ENCODE peak calls at places on chromosome 2, in eight cellular contexts. Y, F, L, R, I, W, G and U are unnamed samples.

GRCh38 chr2:27306657-27307544 is 1.3 kb downstream of the UCN start:
- DNase-seq in Y (peak), F (peak), L (no peak), R (no peak), I (no peak), W (no peak), G (no peak), U (no peak)

GRCh38 chr2:174929786-174930185 is 75.4 kb downstream of the CHN1 start:
- DNase-seq in Y (no peak), F (no peak), L (no peak), R (no peak), I (no peak), W (no peak), G (no peak), U (no peak)

GRCh38 chr2:3768960-3769765 is 65.8 kb downstream of the DCDC2C start:
- DNase-seq in Y (no peak), F (peak), L (no peak), R (no peak), I (no peak), W (peak), G (no peak), U (no peak)

GRCh38 chr2:202046577-202046976 is 12.9 kb downstream of the FZD7 start:
- DNase-seq in Y (no peak), F (no peak), L (no peak), R (no peak), I (no peak), W (no peak), G (no peak), U (no peak)

GRCh38 chr2:56981554-56981953 is 797.8 kb downstream of the CCDC85A start:
- DNase-seq in Y (no peak), F (no peak), L (no peak), R (no peak), I (no peak), W (no peak), G (no peak), U (no peak)

GRCh38 chr2:9214866-9215265 is 8.3 kb downstream of the ASAP2 start:
- DNase-seq in Y (no peak), F (no peak), L (no peak), R (no peak), I (no peak), W (no peak), G (no peak), U (no peak)

GRCh38 chr2:136235451-136236418 is 117.8 kb upstream of the CXCR4 start:
- DNase-seq in Y (no peak), F (no peak), L (no peak), R (peak), I (peak), W (no peak), G (no peak), U (peak)

GRCh38 chr2:60652822-60653315 is 99.4 kb upstream of the BCL11A start:
- DNase-seq in Y (no peak), F (no peak), L (no peak), R (no peak), I (no peak), W (no peak), G (no peak), U (no peak)

GRCh38 chr2:239459581-239459980 is 58.8 kb upstream of the HDAC4 start:
- DNase-seq in Y (no peak), F (peak), L (no peak), R (no peak), I (no peak), W (peak), G (no peak), U (no peak)

GRCh38 chr2:42652086-42652485 is 83.7 kb downstream of the MTA3 start:
- DNase-seq in Y (no peak), F (no peak), L (no peak), R (no peak), I (no peak), W (no peak), G (no peak), U (no peak)

GRCh38 chr2:88903744-88904353 is 212.4 kb downstream of the RPIA start:
- DNase-seq in Y (no peak), F (no peak), L (peak), R (peak), I (peak), W (no peak), G (peak), U (peak)
- TF ChIP-seq CTCF in Y (peak), F (peak), L (peak), R (peak), I (peak), W (peak), G (peak), U (peak)

GRCh38 chr2:166417669-166418068 is 41.9 kb upstream of the SCN9A start:
- DNase-seq in Y (no peak), F (no peak), L (no peak), R (peak), I (peak), W (no peak), G (peak), U (no peak)
- TF ChIP-seq CTCF in Y (no peak), F (peak), L (no peak), R (no peak), I (peak), W (no peak), G (no peak), U (no peak)

DNA sequence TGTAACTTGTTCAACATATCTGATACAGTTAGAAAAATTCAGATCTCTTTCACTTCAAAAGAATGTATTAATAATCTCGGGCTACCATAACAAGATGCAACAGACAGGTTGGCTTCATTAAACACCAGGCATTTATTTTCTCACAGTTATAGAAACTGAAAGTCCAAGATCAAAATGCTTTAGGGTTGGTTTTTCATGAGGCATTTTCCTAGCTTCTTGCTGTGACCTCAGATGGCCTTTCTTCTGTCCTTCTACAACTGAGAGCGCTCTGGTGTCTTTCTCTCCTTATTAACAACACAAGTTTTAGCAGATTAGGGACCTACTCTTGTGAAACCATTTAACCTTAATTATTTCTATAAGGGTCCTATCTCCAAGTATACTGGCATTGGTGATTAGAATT is 452.5 kb downstream of the ZNF804A start:
- DNase-seq in Y (no peak), F (no peak), L (no peak), R (no peak), I (no peak), W (no peak), G (no peak), U (no peak)
- TF ChIP-seq CTCF in Y (no peak), F (no peak), L (no peak), R (no peak), I (no peak), W (no peak), G (no peak), U (no peak)

DNA sequence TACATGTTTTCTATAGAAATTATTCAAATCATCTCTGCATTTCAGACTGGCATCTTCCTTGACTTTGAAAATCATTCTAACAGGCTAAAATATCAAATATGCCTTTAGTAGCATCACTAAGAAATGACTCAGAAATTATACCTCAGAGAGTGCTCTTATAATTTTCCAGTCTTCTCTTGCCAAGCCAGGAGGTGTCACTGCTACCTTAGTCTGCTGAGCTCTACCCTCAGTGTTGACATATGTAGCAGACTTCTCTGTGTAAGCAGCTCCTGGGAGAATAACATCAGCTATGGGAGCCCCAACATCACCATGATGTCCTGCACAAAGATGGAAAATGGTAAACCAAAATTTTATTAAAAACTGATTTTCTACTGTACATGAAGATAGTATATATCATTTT is 31.6 kb downstream of the NDUFS1 start:
- DNase-seq in Y (no peak), F (no peak), L (no peak), R (no peak), I (no peak), W (no peak), G (no peak), U (no peak)
- TF ChIP-seq CTCF in Y (no peak), F (peak), L (no peak), R (no peak), I (no peak), W (no peak), G (no peak), U (no peak)

GRCh38 chr2:113084249-113085000 is 16.7 kb downstream of the IL1F10 start:
- DNase-seq in Y (no peak), F (no peak), L (no peak), R (peak), I (peak), W (no peak), G (no peak), U (peak)
- TF ChIP-seq CTCF in Y (no peak), F (peak), L (peak), R (peak), I (peak), W (no peak), G (peak), U (no peak)

GRCh38 chr2:161147856-161148255 is 12.4 kb upstream of the TANK start:
- DNase-seq in Y (no peak), F (no peak), L (no peak), R (no peak), I (no peak), W (no peak), G (no peak), U (no peak)

GRCh38 chr2:161146996-161147395 is 13.2 kb upstream of the TANK start:
- DNase-seq in Y (no peak), F (no peak), L (no peak), R (no peak), I (no peak), W (no peak), G (no peak), U (no peak)

GRCh38 chr2:161150704-161151103 is 9.5 kb upstream of the TANK start:
- DNase-seq in Y (no peak), F (no peak), L (no peak), R (no peak), I (no peak), W (no peak), G (no peak), U (no peak)

DNA sequence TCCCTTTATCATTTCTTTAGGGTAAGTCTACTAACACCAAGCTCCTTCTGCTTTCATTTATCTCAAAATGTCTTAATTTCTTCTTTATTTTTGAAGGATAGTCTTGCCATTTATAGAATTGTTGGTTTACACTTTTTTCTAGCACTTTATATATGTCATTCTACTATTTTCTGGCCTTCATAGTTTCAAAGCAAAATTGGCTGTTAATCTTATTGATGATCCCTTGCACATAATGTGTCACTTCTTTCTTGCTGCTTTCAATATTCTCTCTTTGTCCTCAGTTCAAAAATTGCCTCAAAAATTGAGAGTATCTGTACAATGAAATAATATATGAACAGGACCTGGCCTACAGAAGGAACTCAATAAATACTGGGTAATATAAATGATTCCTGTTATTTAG is 7.9 kb upstream of the TANK start:
- DNase-seq in Y (no peak), F (no peak), L (no peak), R (no peak), I (no peak), W (no peak), G (no peak), U (no peak)
- TF ChIP-seq CTCF in Y (no peak), F (no peak), L (no peak), R (no peak), I (no peak), W (no peak), G (no peak), U (no peak)

GRCh38 chr2:12169060-12169406 is 422.6 kb downstream of the LPIN1 start:
- DNase-seq in Y (no peak), F (no peak), L (no peak), R (peak), I (peak), W (no peak), G (peak), U (no peak)

GRCh38 chr2:12169721-12170120 is 423.3 kb downstream of the LPIN1 start:
- DNase-seq in Y (no peak), F (no peak), L (peak), R (no peak), I (peak), W (no peak), G (peak), U (no peak)

GRCh38 chr2:12170151-12170550 is 423.7 kb downstream of the LPIN1 start:
- DNase-seq in Y (no peak), F (no peak), L (no peak), R (no peak), I (no peak), W (no peak), G (no peak), U (no peak)

GRCh38 chr2:12168354-12169059 is 422.1 kb downstream of the LPIN1 start:
- DNase-seq in Y (no peak), F (no peak), L (no peak), R (no peak), I (no peak), W (no peak), G (no peak), U (no peak)

GRCh38 chr2:12167525-12168317 is 421.3 kb downstream of the LPIN1 start:
- DNase-seq in Y (peak), F (peak), L (peak), R (no peak), I (no peak), W (no peak), G (peak), U (no peak)
- TF ChIP-seq CTCF in Y (no peak), F (peak), L (no peak), R (no peak), I (no peak), W (no peak), G (no peak), U (no peak)

DNA sequence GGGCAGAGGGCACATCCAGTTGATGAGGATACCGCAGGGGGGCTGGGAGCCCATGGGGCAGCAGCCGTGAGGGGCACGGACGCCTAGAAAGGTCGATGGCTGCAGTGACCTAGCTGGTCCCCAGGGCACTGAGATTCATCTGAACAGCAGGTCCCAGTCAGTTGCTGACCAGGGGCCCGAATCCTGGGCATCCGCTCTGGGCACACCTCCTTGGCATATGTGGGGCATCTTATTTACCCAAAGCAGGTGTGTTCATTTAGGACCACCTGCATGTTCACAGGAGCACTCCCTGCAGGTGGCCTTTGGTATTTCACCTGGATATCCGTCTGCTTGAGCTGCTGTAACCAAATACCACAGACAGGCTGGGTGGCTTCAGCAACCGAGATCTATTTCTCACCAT is 72.0 kb upstream of the ODC1 start:
- DNase-seq in Y (peak), F (peak), L (no peak), R (no peak), I (no peak), W (no peak), G (no peak), U (no peak)
- TF ChIP-seq CTCF in Y (peak), F (peak), L (peak), R (peak), I (peak), W (no peak), G (no peak), U (peak)

GRCh38 chr2:120765031-120765910 is 29.6 kb downstream of the GLI2 start:
- DNase-seq in Y (peak), F (peak), L (no peak), R (no peak), I (peak), W (no peak), G (no peak), U (no peak)

GRCh38 chr2:120767486-120768005 is 31.9 kb downstream of the GLI2 start:
- DNase-seq in Y (peak), F (peak), L (no peak), R (no peak), I (no peak), W (no peak), G (no peak), U (no peak)

GRCh38 chr2:120768112-120769048 is 32.7 kb downstream of the GLI2 start:
- DNase-seq in Y (peak), F (peak), L (no peak), R (no peak), I (no peak), W (no peak), G (no peak), U (no peak)

GRCh38 chr2:120765911-120766757 is 30.5 kb downstream of the GLI2 start:
- DNase-seq in Y (peak), F (peak), L (no peak), R (no peak), I (peak), W (peak), G (peak), U (no peak)

DNA sequence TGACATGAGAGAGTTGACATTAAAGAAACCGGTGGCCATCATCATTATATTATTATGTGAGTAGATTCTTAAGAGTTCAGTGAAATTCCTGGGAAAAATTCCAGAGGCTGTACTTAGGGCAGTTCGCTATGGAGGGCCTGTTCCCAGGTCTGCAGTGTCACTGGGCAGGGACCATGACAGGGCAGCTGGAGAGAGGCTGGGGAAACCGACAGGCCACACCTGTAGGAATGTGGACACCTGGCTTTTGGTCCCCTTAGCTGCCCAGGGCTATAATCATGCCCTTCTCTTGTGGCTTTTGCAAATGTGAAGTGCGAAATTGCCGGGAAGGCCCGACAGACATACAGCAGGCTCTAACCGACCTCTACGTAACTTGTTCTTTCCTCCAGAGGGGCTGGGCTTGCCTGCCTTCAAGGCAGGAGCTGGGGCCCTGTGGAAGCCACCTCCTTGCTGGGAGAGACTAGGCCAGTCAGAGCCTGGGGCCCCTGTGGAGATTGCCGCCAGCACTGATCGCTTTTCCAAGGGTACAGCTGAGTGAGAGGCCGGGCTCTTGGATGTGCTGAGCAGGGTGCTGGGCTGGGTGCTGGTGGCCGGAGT is 31.2 kb downstream of the GLI2 start:
- DNase-seq in Y (peak), F (peak), L (no peak), R (no peak), I (peak), W (no peak), G (no peak), U (no peak)
- TF ChIP-seq CTCF in Y (no peak), F (no peak), L (no peak), R (no peak), I (no peak), W (no peak), G (no peak), U (no peak)

GRCh38 chr2:236576053-236576452 is 6.4 kb downstream of the ACKR3 start:
- DNase-seq in Y (peak), F (peak), L (no peak), R (no peak), I (no peak), W (no peak), G (peak), U (no peak)
- TF ChIP-seq CTCF in Y (no peak), F (peak), L (no peak), R (no peak), I (no peak), W (no peak), G (no peak), U (no peak)